ENCODE peak calls at places on chromosome 14, in five cellular contexts. P is AG09309, H is mucosa of descending colon, X is A549, F is tibial artery. O is an unnamed sample.

GRCh38 chr14:101821528-101821927 is 60.0 kb downstream of the PPP2R5C start:
- DNase-seq in H (no peak), X (no peak), P (no peak), F (no peak), O (no peak)

GRCh38 chr14:57346741-57347140 is 43.6 kb upstream of the NAA30 start:
- DNase-seq in P (no peak), H (no peak), F (no peak), X (no peak), O (no peak)

GRCh38 chr14:20782280-20782890 is 1.3 kb downstream of the RNASE6 start:
- DNase-seq in H (peak), F (no peak), X (no peak), P (no peak), O (no peak)

GRCh38 chr14:105094193-105094907 is 29.1 kb upstream of the GPR132 start:
- DNase-seq in F (peak), P (no peak), X (no peak), H (no peak), O (no peak)

GRCh38 chr14:77200406-77200985 is 18.9 kb downstream of the TMEM63C start:
- DNase-seq in X (no peak), H (no peak), P (no peak), F (no peak), O (no peak)

GRCh38 chr14:67387195-67387594 is 24.8 kb downstream of the PLEK2 start:
- DNase-seq in X (no peak), H (no peak), P (no peak), F (no peak), O (no peak)

GRCh38 chr14:39023939-39024871 is 78.8 kb downstream of the SEC23A start:
- DNase-seq in X (no peak), F (no peak), H (peak), P (no peak), O (no peak)

GRCh38 chr14:65860956-65861631 is 448.6 kb downstream of the FUT8 start:
- DNase-seq in H (no peak), X (no peak), F (no peak), P (no peak), O (no peak)

GRCh38 chr14:58455593-58456265 is 28.2 kb downstream of the KIAA0586 start:
- DNase-seq in F (no peak), H (no peak), P (no peak), X (peak), O (no peak)

GRCh38 chr14:20440882-20441281 is 4.9 kb upstream of the KLHL33 start:
- DNase-seq in X (no peak), H (no peak), F (no peak), P (no peak), O (no peak)

GRCh38 chr14:21233457-21234076 is 35.7 kb downstream of the HNRNPC start:
- DNase-seq in F (no peak), H (no peak), X (peak), P (no peak), O (no peak)

GRCh38 chr14:24780278-24780677 is 146.3 kb upstream of the GZMB start:
- DNase-seq in H (no peak), F (no peak), P (no peak), X (no peak), O (no peak)

GRCh38 chr14:42028607-42029006 is 421.9 kb downstream of the LRFN5 start:
- DNase-seq in F (no peak), X (no peak), H (no peak), P (no peak), O (no peak)

GRCh38 chr14:48914921-48915320 is 671.3 kb downstream of the RPS29 start:
- DNase-seq in P (no peak), X (no peak), H (no peak), F (no peak), O (no peak)

GRCh38 chr14:102517412-102518062 is 8.0 kb upstream of the ANKRD9 start:
- DNase-seq in X (no peak), H (peak), P (no peak), F (no peak), O (no peak)

GRCh38 chr14:91163316-91163715 is 49.4 kb downstream of the DGLUCY start:
- DNase-seq in F (no peak), H (no peak), X (no peak), P (no peak), O (no peak)

GRCh38 chr14:61080591-61081010 is 99.6 kb downstream of the SLC38A6 start:
- DNase-seq in P (peak), H (no peak), F (no peak), X (no peak), O (peak)

GRCh38 chr14:95701846-95702221 is 12.1 kb downstream of the TCL1A start:
- DNase-seq in H (no peak), F (no peak), X (no peak), P (no peak), O (no peak)

DNA sequence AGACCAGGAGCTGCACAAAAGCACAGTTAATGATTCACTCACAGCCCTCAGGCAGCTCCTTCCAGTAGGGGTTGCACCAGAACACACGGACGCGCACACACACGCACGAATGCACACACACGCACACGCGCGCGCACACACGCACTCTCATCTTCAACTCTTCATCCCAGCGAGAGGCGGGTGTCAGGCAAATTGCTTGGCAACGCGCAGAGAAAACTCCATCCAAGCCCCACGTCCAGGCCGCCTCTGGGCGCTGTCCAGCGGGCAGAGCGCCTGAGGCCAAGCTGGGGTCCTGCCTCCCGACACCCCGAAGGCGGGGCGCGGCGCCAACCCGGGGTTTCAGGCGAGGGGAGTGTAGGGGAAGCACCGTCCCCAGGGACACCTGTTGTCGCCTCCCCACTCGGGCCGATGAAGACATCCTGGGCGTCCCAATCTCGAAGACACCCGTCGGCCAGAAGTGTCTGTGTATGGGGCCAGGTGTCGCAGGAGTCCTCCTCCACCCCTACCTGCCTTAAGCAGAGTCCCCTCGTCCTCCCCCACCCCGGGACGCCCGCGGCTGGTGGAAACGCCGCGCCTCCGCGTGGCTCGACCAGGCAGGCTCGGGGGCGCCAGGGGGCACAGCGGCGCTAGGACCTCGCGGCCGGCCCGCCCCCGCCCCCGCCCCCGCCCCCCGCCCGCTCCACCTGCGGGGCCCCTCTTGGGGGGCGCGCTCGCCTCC is 35.6 kb upstream of the STON2 start:
- DNase-seq in X (peak), P (no peak), F (peak), H (peak), O (no peak)
- H3K4me3 ChIP-seq in X (peak), P (no peak), F (peak), H (peak), O (no peak)

GRCh38 chr14:83041224-83041623 is 1507.6 kb upstream of the SEL1L start:
- DNase-seq in P (no peak), X (no peak), F (no peak), H (no peak), O (no peak)
- H3K4me3 ChIP-seq in P (no peak), X (no peak), F (no peak), H (no peak), O (no peak)

DNA sequence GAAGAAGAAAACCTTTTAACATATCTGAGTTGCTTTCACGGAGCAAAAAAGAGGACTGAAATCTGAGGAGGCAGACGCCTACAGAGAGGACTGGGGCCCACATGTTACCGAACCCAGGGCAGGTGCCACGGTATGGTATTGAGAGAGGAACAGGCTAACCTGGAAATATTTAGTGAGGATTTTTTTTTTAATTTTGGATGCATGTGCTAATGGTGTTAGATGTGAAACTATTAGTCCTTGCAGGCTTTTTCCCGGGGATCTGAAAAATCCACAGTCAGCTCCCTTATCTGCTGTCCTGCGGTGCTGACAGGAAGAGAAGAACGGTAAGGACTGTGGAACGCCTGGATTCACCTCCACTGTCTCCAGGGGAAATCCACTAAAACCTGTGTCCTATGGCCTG is 819.7 kb downstream of the TMEM121 start:
- DNase-seq in H (no peak), X (no peak), F (no peak), P (no peak), O (no peak)
- H3K4me3 ChIP-seq in H (no peak), X (no peak), F (no peak), P (no peak), O (no peak)

GRCh38 chr14:100261621-100262020 is 22.7 kb downstream of the YY1 start:
- DNase-seq in F (no peak), P (no peak), H (no peak), X (no peak), O (no peak)

GRCh38 chr14:100250732-100251465 is 12.0 kb downstream of the YY1 start:
- DNase-seq in H (no peak), F (no peak), X (no peak), P (no peak), O (no peak)

GRCh38 chr14:100252684-100253083 is 13.7 kb downstream of the YY1 start:
- DNase-seq in H (no peak), X (no peak), P (no peak), F (no peak), O (no peak)

GRCh38 chr14:100256339-100256895 is 17.5 kb downstream of the YY1 start:
- DNase-seq in F (no peak), P (no peak), H (no peak), X (no peak), O (no peak)
- H3K4me3 ChIP-seq in F (no peak), P (no peak), H (no peak), X (no peak), O (no peak)

GRCh38 chr14:54652188-54652889 is 85.4 kb downstream of the SAMD4A start:
- DNase-seq in P (peak), F (peak), H (peak), X (peak), O (peak)

GRCh38 chr14:54650331-54651017 is 83.5 kb downstream of the SAMD4A start:
- DNase-seq in H (peak), F (peak), P (no peak), X (peak), O (peak)

GRCh38 chr14:54651649-54652048 is 84.7 kb downstream of the SAMD4A start:
- DNase-seq in F (no peak), H (no peak), P (no peak), X (peak), O (no peak)

GRCh38 chr14:54652890-54653201 is 85.9 kb downstream of the SAMD4A start:
- DNase-seq in H (no peak), F (no peak), P (no peak), X (no peak), O (no peak)

DNA sequence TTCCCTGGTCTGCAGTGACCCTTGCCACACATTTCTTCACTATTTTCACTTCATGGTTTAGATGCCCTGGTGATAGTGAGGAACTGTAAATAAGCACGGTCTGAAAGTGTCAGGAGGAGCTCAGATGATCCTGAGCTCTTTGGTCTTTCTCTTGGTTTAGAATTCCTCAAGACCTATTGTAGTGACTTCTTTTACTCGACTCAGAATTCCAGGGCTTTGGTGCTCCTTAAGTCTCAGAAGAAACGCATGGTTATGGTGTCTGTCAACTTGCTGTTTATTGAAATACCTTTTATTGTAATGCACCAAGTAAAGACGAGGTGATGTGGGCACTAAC is 84.1 kb downstream of the SAMD4A start:
- DNase-seq in P (no peak), F (no peak), H (no peak), X (peak), O (no peak)
- H3K4me3 ChIP-seq in P (no peak), F (no peak), H (no peak), X (peak), O (no peak)

GRCh38 chr14:74855021-74855420 is 20.9 kb downstream of the PROX2 start:
- DNase-seq in P (no peak), H (no peak), X (no peak), F (no peak), O (no peak)
- H3K4me3 ChIP-seq in P (no peak), H (no peak), X (no peak), F (no peak), O (no peak)

GRCh38 chr14:87995500-87996275 is 2.7 kb upstream of the GALC start:
- DNase-seq in X (no peak), H (no peak), F (no peak), P (no peak), O (no peak)
- H3K4me3 ChIP-seq in X (no peak), H (no peak), F (no peak), P (no peak), O (no peak)

GRCh38 chr14:75426332-75427125 is 1.3 kb upstream of the JDP2 start:
- DNase-seq in X (no peak), H (no peak), F (no peak), P (no peak), O (no peak)
- H3K4me3 ChIP-seq in X (peak), H (no peak), F (peak), P (no peak), O (no peak)

DNA sequence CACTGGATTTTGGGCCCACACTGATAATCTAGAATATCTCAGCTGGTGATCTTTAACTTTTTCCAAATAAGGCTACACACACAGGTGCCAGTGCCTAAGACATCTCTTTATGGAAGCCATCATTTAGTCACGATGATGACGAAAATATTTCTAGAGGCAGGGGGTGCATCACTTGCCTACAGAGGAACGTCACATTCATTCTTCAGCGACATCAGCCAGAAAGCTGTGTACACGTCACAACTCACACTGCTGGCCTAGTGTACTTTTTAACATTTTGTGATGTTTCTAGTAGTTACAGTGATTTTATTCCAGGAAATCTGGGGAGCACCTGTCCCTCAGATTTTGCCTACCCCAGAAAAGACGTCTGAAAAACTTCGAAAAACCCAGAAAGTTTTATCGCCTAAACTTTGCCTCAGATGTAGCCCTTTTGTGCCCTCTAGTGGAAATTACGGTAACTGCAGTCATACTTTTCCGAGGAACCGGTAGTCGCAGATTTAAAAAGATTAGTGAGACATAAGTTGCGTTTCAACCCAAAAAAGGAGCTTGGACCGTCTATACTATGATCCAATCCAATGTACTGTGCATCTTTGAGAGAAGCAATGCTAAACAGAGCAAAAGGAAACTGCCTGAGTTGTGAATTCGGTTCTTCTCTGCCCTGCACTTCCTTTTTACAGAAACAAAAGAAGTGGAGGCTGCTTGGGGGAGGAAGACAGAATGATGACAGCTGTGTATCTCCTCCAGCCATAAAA is 64.3 kb upstream of the STON2 start:
- DNase-seq in F (no peak), H (peak), P (peak), X (peak), O (peak)
- H3K4me3 ChIP-seq in F (peak), H (no peak), P (peak), X (peak), O (peak)

O was measured in HFF-Myc.